ENCODE peak calls at places on chromosomes 11 and 22, in six cellular contexts. F is neuronal stem cell, R is IMR-90, X is H9, I is H1, Y is mesenchymal stem cell. M is an unnamed sample.

GRCh38 chr22:27335102-27335660 is 466.4 kb downstream of the MN1 start:
- DNase-seq in F (no peak), R (no peak), X (no peak), I (peak; percentile 10), Y (no peak), M (no peak)

GRCh38 chr11:117993988-117994741 is 8.0 kb downstream of the IL10RA start:
- DNase-seq in F (no peak), R (no peak), X (no peak), I (no peak), Y (no peak), M (no peak)

GRCh38 chr22:27084130-27084529 is 426.7 kb downstream of the MIAT start:
- DNase-seq in F (no peak), R (no peak), X (no peak), I (no peak), Y (no peak), M (no peak)

GRCh38 chr11:35786188-35786587 is 123.6 kb downstream of the TRIM44 start:
- DNase-seq in F (no peak), R (peak; percentile 29), X (no peak), I (no peak), Y (no peak), M (no peak)

GRCh38 chr11:74321487-74322188 is 10.2 kb upstream of the P4HA3 start:
- DNase-seq in F (no peak), R (peak; percentile 65), X (no peak), I (peak; percentile 58), Y (no peak), M (peak; percentile 62)

GRCh38 chr22:19307872-19308271 is 16.4 kb upstream of the CLTCL1 start:
- DNase-seq in F (no peak), R (no peak), X (no peak), I (no peak), Y (no peak), M (no peak)

GRCh38 chr11:8111636-8112035 is 30.6 kb downstream of the TUB start:
- DNase-seq in F (no peak), R (no peak), X (no peak), I (no peak), Y (no peak), M (no peak)

GRCh38 chr11:3135491-3136440 is 29.3 kb downstream of the OSBPL5 start:
- DNase-seq in F (peak; percentile 55), R (no peak), X (peak; percentile 69), I (no peak), Y (no peak), M (no peak)

GRCh38 chr22:49720279-49720959 is 107.3 kb downstream of the BRD1 start:
- DNase-seq in F (no peak), R (no peak), X (no peak), I (no peak), Y (no peak), M (no peak)

GRCh38 chr11:66734215-66734614 is 5.2 kb upstream of the SPTBN2 start:
- DNase-seq in F (no peak), R (no peak), X (no peak), I (no peak), Y (no peak), M (no peak)

GRCh38 chr11:92451081-92451480 is 226.5 kb downstream of the FAT3 start:
- DNase-seq in F (no peak), R (no peak), X (no peak), I (no peak), Y (no peak), M (no peak)

GRCh38 chr22:23192133-23192532 is 11.8 kb downstream of the BCR start:
- DNase-seq in F (no peak), R (no peak), X (no peak), I (no peak), Y (no peak), M (no peak)

GRCh38 chr22:20247608-20248171 is 20.4 kb downstream of the RTN4R start:
- DNase-seq in F (no peak), R (no peak), X (no peak), I (no peak), Y (no peak), M (no peak)

GRCh38 chr11:82895437-82896091 is 4.7 kb downstream of the PRCP start:
- DNase-seq in F (no peak), R (no peak), X (no peak), I (no peak), Y (no peak), M (peak; percentile 24)

GRCh38 chr11:75562836-75563484 is 907 bp downstream of the SERPINH1 start:
- DNase-seq in F (peak; percentile 91), R (peak; percentile 56), X (peak; percentile 95), I (peak; percentile 79), Y (peak; percentile 69), M (peak; percentile 45)

GRCh38 chr11:36253238-36253637 is 36.0 kb downstream of the COMMD9 start:
- DNase-seq in F (no peak), R (no peak), X (no peak), I (no peak), Y (no peak), M (no peak)

GRCh38 chr11:60252208-60252566 is 9.2 kb upstream of the MS4A4E start:
- DNase-seq in F (no peak), R (no peak), X (no peak), I (no peak), Y (no peak), M (no peak)

GRCh38 chr11:30131535-30131934 is 99.3 kb upstream of the FSHB start:
- DNase-seq in F (no peak), R (no peak), X (no peak), I (no peak), Y (no peak), M (no peak)

GRCh38 chr11:17930544-17931144 is 82.2 kb downstream of the SERGEF start:
- DNase-seq in F (no peak), R (no peak), X (no peak), I (no peak), Y (no peak), M (no peak)

GRCh38 chr11:83191986-83192385 is 1.5 kb upstream of the ANKRD42 start:
- DNase-seq in F (no peak), R (no peak), X (no peak), I (no peak), Y (no peak), M (peak; percentile 65)

GRCh38 chr22:20514658-20515406 is 7.4 kb downstream of the MED15 start:
- DNase-seq in F (no peak), R (peak; percentile 96), X (no peak), I (no peak), Y (peak; percentile 95), M (peak; percentile 90)

GRCh38 chr11:57745206-57745605 is 3.9 kb downstream of the SELENOH start:
- DNase-seq in F (no peak), R (no peak), X (no peak), I (no peak), Y (no peak), M (no peak)

GRCh38 chr11:57744386-57744785 is 3.1 kb downstream of the SELENOH start:
- DNase-seq in F (no peak), R (no peak), X (no peak), I (no peak), Y (no peak), M (no peak)

GRCh38 chr11:57742087-57742452 is 779 bp downstream of the SELENOH start:
- DNase-seq in F (no peak), R (no peak), X (no peak), I (no peak), Y (no peak), M (no peak)

GRCh38 chr11:57746920-57747319 is 4.7 kb downstream of the BTBD18 start:
- DNase-seq in F (no peak), R (no peak), X (no peak), I (no peak), Y (no peak), M (no peak)

GRCh38 chr11:57741132-57742086 is at the start of gene SELENOH:
- DNase-seq in F (peak; percentile 93), R (peak; percentile 98), X (peak; percentile 99), I (peak; percentile 95), Y (peak; percentile 97), M (peak; percentile 97)
- H2BK5ac ChIP-seq in F (peak within 1 kb of the TSS; percentile 85), R (peak within 1 kb of the TSS; percentile 75), X (no peak within 1 kb of the TSS), I (peak within 1 kb of the TSS; percentile 72), Y (peak within 1 kb of the TSS; percentile 53), M (peak within 1 kb of the TSS; percentile 51)

GRCh38 chr11:94128746-94129504 is at the start of gene PANX1:
- DNase-seq in F (peak; percentile 86), R (peak; percentile 85), X (peak; percentile 86), I (peak; percentile 85), Y (peak; percentile 91), M (peak; percentile 93)
- H4K91ac ChIP-seq in F (peak within 1 kb of the TSS; percentile 6), R (peak within 1 kb of the TSS; percentile 95), X (no peak within 1 kb of the TSS), I (peak within 1 kb of the TSS; percentile 96), Y (peak within 1 kb of the TSS; percentile 36), M (peak within 1 kb of the TSS; percentile 82)

GRCh38 chr22:47627561-47628253 is 865.3 kb downstream of the TBC1D22A start:
- DNase-seq in F (no peak), R (no peak), X (no peak), I (no peak), Y (no peak), M (no peak)
- H2BK5ac ChIP-seq in F (no peak overlapping the region), R (no peak overlapping the region), X (no peak overlapping the region), I (no peak overlapping the region), Y (no peak overlapping the region), M (no peak overlapping the region)

GRCh38 chr11:85749287-85749834 is 61.6 kb downstream of the SYTL2 start:
- DNase-seq in F (no peak), R (no peak), X (no peak), I (no peak), Y (no peak), M (no peak)
- H4K91ac ChIP-seq in F (no peak overlapping the region), R (no peak overlapping the region), X (no peak overlapping the region), I (no peak overlapping the region), Y (no peak overlapping the region), M (no peak overlapping the region)

GRCh38 chr11:15910761-15911160 is 445.6 kb downstream of the SOX6 start:
- DNase-seq in F (no peak), R (no peak), X (no peak), I (no peak), Y (no peak), M (peak; percentile 18)
- H2BK5ac ChIP-seq in F (no peak overlapping the region), R (no peak overlapping the region), X (no peak overlapping the region), I (no peak overlapping the region), Y (no peak overlapping the region), M (no peak overlapping the region)

M was measured in trophoblast cell.